ENCODE peak calls at places on chromosomes 16 and 17, in six cellular contexts. R is stomach, X is transverse colon, F is IMR-90, E is prostate gland, D is HCT116. Y is an unnamed sample.

GRCh38 chr17:2894782-2895181 is 98.5 kb downstream of the RAP1GAP2 start:
- DNase-seq in R (peak; percentile 85), X (peak; percentile 35), F (no peak), E (no peak), D (no peak), Y (no peak)

GRCh38 chr16:3835089-3835602 is 45.4 kb downstream of the CREBBP start:
- DNase-seq in R (no peak), X (no peak), F (no peak), E (no peak), D (no peak), Y (no peak)

GRCh38 chr17:15431201-15431600 is 36.2 kb downstream of the CDRT4 start:
- DNase-seq in R (no peak), X (peak; percentile 55), F (no peak), E (no peak), D (no peak), Y (no peak)

GRCh38 chr17:27478901-27479531 is 22.8 kb downstream of the KSR1 start:
- DNase-seq in R (no peak), X (no peak), F (no peak), E (no peak), D (no peak), Y (no peak)

GRCh38 chr16:74073471-74073870 is 223.1 kb upstream of the PSMD7 start:
- DNase-seq in R (no peak), X (no peak), F (peak; percentile 8), E (no peak), D (no peak), Y (no peak)

GRCh38 chr17:74723891-74724290 is 11.2 kb upstream of the CD300LF start:
- DNase-seq in R (no peak), X (no peak), F (no peak), E (no peak), D (no peak), Y (no peak)

GRCh38 chr17:73347355-73347754 is 35.6 kb upstream of the CDC42EP4 start:
- DNase-seq in R (no peak), X (no peak), F (no peak), E (no peak), D (no peak), Y (peak; percentile 38)

GRCh38 chr17:66447159-66447558 is 144.7 kb downstream of the PRKCA start:
- DNase-seq in R (no peak), X (no peak), F (no peak), E (no peak), D (no peak), Y (no peak)

GRCh38 chr17:53924530-53925455 is 102.1 kb downstream of the KIF2B start:
- DNase-seq in R (no peak), X (no peak), F (no peak), E (no peak), D (no peak), Y (no peak)

GRCh38 chr17:16486373-16487250 is 5.4 kb downstream of the LRRC75A start:
- DNase-seq in R (peak; percentile 97), X (peak; percentile 96), F (peak; percentile 44), E (peak; percentile 92), D (no peak), Y (peak; percentile 88)

GRCh38 chr17:72407336-72408121 is 286.7 kb downstream of the SOX9 start:
- DNase-seq in R (peak; percentile 81), X (peak; percentile 77), F (peak; percentile 99), E (peak; percentile 88), D (peak; percentile 87), Y (peak; percentile 91)

GRCh38 chr17:55453836-55454557 is 32.4 kb upstream of the MMD start:
- DNase-seq in R (no peak), X (no peak), F (no peak), E (no peak), D (no peak), Y (no peak)

GRCh38 chr17:47368262-47368661 is 44.5 kb downstream of the EFCAB13 start:
- DNase-seq in R (no peak), X (no peak), F (no peak), E (peak; percentile 24), D (no peak), Y (no peak)

GRCh38 chr17:53032861-53033271 is 789.9 kb upstream of the KIF2B start:
- DNase-seq in R (no peak), X (peak; percentile 23), F (peak; percentile 0), E (no peak), D (peak; percentile 4), Y (no peak)

GRCh38 chr17:78044280-78044835 is 84.2 kb downstream of the TMC6 start:
- DNase-seq in R (no peak), X (no peak), F (no peak), E (no peak), D (peak; percentile 23), Y (no peak)

GRCh38 chr17:74379495-74380085 is 12.3 kb downstream of the GPR142 start:
- DNase-seq in R (peak; percentile 97), X (peak; percentile 95), F (peak; percentile 47), E (peak; percentile 91), D (peak; percentile 69), Y (peak; percentile 95)

GRCh38 chr16:85061566-85061965 is 34.0 kb downstream of the KIAA0513 start:
- DNase-seq in R (peak; percentile 40), X (peak; percentile 40), F (no peak), E (no peak), D (no peak), Y (no peak)

GRCh38 chr17:81081619-81082176 is 46.7 kb downstream of the BAIAP2 start:
- DNase-seq in R (peak; percentile 63), X (no peak), F (no peak), E (no peak), D (no peak), Y (no peak)

GRCh38 chr17:81083125-81083765 is 48.3 kb downstream of the BAIAP2 start:
- DNase-seq in R (peak; percentile 93), X (no peak), F (no peak), E (peak; percentile 85), D (no peak), Y (no peak)

GRCh38 chr17:81081217-81081616 is 46.3 kb downstream of the BAIAP2 start:
- DNase-seq in R (no peak), X (no peak), F (no peak), E (no peak), D (no peak), Y (no peak)

GRCh38 chr17:81080056-81080455 is 45.1 kb downstream of the BAIAP2 start:
- DNase-seq in R (no peak), X (no peak), F (no peak), E (no peak), D (no peak), Y (peak; percentile 63)

GRCh38 chr17:81082177-81083073 is 47.5 kb downstream of the BAIAP2 start:
- DNase-seq in R (peak; percentile 80), X (no peak), F (no peak), E (no peak), D (no peak), Y (no peak)
- TF ChIP-seq POLR2A in R (no peak), X (no peak), F (no peak), E (no peak), D (no peak), Y (no peak)

GRCh38 chr16:53043986-53044571 is 8.6 kb downstream of the CHD9NB start:
- DNase-seq in R (no peak), X (peak; percentile 46), F (no peak), E (peak; percentile 53), D (no peak), Y (no peak)
- TF ChIP-seq POLR2A in R (no peak), X (no peak), F (no peak), E (peak; percentile 49), D (no peak), Y (no peak)

DNA sequence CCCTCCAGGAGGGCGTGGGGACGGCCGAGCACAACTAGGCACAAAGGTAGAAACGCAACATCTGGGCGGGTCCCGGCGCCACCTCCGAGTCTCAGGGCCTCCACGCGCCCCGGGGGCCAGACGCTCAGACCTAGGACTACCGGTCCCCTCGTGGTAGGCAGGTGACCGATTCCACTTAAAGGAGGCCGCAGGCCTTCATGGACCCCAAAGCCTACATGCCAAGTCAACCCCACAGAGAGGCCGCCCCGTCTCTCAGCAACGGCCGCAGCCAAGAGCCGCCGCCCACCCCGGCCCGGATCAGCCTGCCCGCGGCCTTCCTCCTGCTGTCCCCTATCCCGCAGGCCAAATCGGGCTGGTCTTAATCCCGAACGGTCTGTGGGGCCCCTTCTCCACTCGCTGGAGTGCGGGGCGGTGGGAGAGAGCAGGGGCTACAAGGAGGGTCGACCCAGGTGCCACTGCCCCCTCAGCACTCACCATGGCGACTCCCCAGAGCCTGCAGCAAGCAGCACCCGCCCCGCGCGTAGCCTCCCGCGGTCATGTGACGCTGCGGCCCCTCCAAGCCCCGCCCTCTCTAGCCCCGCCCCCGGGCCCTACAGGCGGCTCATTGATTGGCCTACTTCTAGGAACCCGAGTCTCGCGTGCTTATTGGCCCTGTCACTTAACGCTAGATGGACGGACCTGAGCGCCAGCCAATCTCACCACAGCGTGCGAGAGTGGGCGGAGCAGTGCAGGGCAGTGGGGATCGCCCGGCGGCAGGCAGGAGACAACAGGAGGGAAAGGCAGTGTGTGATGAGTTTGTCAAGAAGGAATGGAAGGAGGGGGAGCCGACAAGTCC is at the start of gene VPS35:
- DNase-seq in R (peak; percentile 100), X (peak; percentile 100), F (peak; percentile 98), E (peak; percentile 100), D (peak; percentile 97), Y (peak; percentile 88)
- TF ChIP-seq POLR2A in R (no peak), X (peak; percentile 89), F (no peak), E (peak; percentile 89), D (no peak), Y (peak; percentile 75)

GRCh38 chr16:743794-744500 is 3.1 kb upstream of the CIAO3 start:
- DNase-seq in R (no peak), X (no peak), F (no peak), E (no peak), D (no peak), Y (no peak)

GRCh38 chr16:740459-740763 is 386 bp downstream of the CIAO3 start:
- DNase-seq in R (no peak), X (peak; percentile 26), F (no peak), E (no peak), D (no peak), Y (no peak)

GRCh38 chr16:741986-742629 is 1.3 kb upstream of the CIAO3 start:
- DNase-seq in R (no peak), X (no peak), F (no peak), E (no peak), D (no peak), Y (no peak)

GRCh38 chr16:739560-740458 is 988 bp downstream of the CIAO3 start:
- DNase-seq in R (no peak), X (no peak), F (no peak), E (no peak), D (no peak), Y (no peak)

GRCh38 chr16:740764-741505 is at the start of gene CIAO3:
- DNase-seq in R (peak; percentile 91), X (peak; percentile 91), F (peak; percentile 89), E (peak; percentile 78), D (peak; percentile 76), Y (peak; percentile 93)
- TF ChIP-seq POLR2A in R (no peak), X (peak; percentile 83), F (peak; percentile 36), E (peak; percentile 75), D (peak; percentile 69), Y (peak; percentile 81)

DNA sequence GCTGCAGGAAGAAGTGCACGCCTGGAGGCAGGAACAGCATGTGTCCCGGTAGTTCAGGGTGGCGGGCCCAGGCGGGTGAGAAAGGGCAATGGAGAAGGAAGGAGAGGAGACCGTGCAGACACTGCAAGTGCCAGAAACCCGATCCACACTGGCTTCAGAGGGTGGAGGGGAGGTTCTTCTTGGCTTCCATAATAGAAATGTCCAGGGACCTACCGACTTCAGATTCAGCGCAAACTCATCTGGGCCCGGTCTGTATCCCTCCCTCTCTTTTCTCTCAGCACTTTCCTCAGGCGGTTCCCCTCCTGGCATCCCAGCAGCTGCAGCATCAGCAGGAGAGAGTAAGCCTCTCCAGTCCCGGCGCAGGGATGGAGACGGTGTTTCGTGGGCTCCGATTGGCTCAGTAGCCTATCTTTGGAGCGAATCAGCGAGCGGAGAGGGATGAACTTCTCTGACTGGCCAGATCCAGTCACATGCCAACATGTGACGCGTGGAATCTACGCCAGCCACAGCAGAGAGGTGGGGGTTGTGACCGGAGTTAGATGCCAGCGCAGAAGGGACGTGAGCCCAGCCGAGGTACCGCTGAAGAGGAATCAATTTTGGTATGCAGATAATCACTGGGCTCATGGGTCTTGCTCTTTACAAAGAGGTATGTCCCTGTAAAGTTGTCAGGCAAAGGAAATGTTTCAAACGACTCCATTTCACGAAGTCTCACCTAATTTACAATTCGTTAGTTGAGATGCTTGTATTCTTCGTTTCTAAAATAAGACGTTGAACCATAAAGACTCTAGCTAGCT is 1.9 kb upstream of the PRPSAP2 start:
- DNase-seq in R (peak; percentile 94), X (peak; percentile 94), F (peak; percentile 95), E (peak; percentile 95), D (peak; percentile 86), Y (peak; percentile 80)
- TF ChIP-seq POLR2A in R (no peak), X (peak; percentile 72), F (peak; percentile 61), E (peak; percentile 90), D (peak; percentile 61), Y (peak; percentile 70)